ENCODE peak calls at places on chromosome 15, in eight cellular contexts. K, F, D, R, G, Q, I and T are unnamed samples. For H3K36me3 and H3K4me1, the result is how much of the 10 kb centered on the place peaks cover.

GRCh38 chr15:90660195-90660995 is 56.8 kb upstream of the BLM start:
- DNase-seq in G (no peak), I (peak), Q (peak), K (peak), D (peak), F (peak), R (peak), T (peak)

GRCh38 chr15:25810631-25811077 is 52.5 kb downstream of the ATP10A start:
- DNase-seq in F (no peak), Q (no peak), R (no peak), D (no peak), K (no peak), G (no peak), I (no peak), T (no peak)

GRCh38 chr15:53962646-53963561 is 15.3 kb upstream of the UNC13C start:
- DNase-seq in G (no peak), R (no peak), Q (no peak), I (no peak), K (peak), F (peak), D (no peak), T (peak)

GRCh38 chr15:20671665-20672064 is 130.1 kb upstream of the GOLGA6L6 start:
- DNase-seq in G (no peak), I (no peak), Q (no peak), D (no peak), K (no peak), R (no peak), F (no peak), T (no peak)

GRCh38 chr15:62745621-62746180 is 296.8 kb upstream of the TPM1 start:
- DNase-seq in I (peak), F (no peak), G (no peak), Q (no peak), R (no peak), K (no peak), D (no peak), T (no peak)

GRCh38 chr15:71085809-71086208 is 29.5 kb upstream of the THSD4 start:
- DNase-seq in D (no peak), K (no peak), F (no peak), G (peak), R (no peak), Q (no peak), I (no peak), T (no peak)

GRCh38 chr15:55627730-55628368 is 39.7 kb upstream of the PYGO1 start:
- DNase-seq in R (no peak), K (no peak), D (no peak), F (no peak), Q (no peak), I (peak), G (no peak), T (no peak)

GRCh38 chr15:59524331-59524731 is 86.3 kb downstream of the FAM81A start:
- DNase-seq in G (no peak), I (no peak), K (no peak), Q (no peak), D (peak), F (no peak), R (no peak), T (no peak)

GRCh38 chr15:67924359-67924974 is 84.6 kb upstream of the RNU6-1 start:
- DNase-seq in I (no peak), R (no peak), K (no peak), Q (no peak), G (no peak), D (no peak), F (no peak), T (no peak)

GRCh38 chr15:60344987-60345386 is 52.8 kb downstream of the ANXA2 start:
- DNase-seq in D (no peak), F (no peak), Q (no peak), I (no peak), G (no peak), K (no peak), R (no peak), T (no peak)

GRCh38 chr15:90300988-90301715 is 35.7 kb downstream of the NGRN start:
- DNase-seq in G (no peak), I (peak), R (no peak), F (peak), D (peak), Q (peak), K (peak), T (peak)

GRCh38 chr15:59205839-59206622 is 612 bp upstream of the LDHAL6B start:
- DNase-seq in R (no peak), Q (no peak), F (no peak), I (no peak), K (no peak), D (no peak), G (no peak), T (no peak)

GRCh38 chr15:71588746-71589145 is 221.6 kb upstream of the NR2E3 start:
- DNase-seq in F (no peak), K (no peak), D (no peak), R (no peak), I (peak), G (no peak), Q (no peak), T (no peak)

GRCh38 chr15:91790826-91791225 is 62.7 kb upstream of the SLCO3A1 start:
- DNase-seq in F (no peak), R (no peak), K (no peak), G (no peak), D (no peak), I (no peak), Q (no peak), T (no peak)

GRCh38 chr15:55708720-55709119 is 34.2 kb downstream of the PRTG start:
- DNase-seq in I (no peak), R (no peak), Q (no peak), G (no peak), F (no peak), K (no peak), D (no peak), T (no peak)

GRCh38 chr15:57563416-57563815 is 28.3 kb upstream of the MYZAP start:
- DNase-seq in R (no peak), I (no peak), Q (no peak), G (no peak), K (no peak), F (no peak), D (no peak), T (no peak)

GRCh38 chr15:100727291-100727851 is 125.0 kb downstream of the ASB7 start:
- DNase-seq in I (no peak), R (no peak), D (no peak), K (no peak), Q (peak), F (no peak), G (peak), T (no peak)

GRCh38 chr15:66254364-66255292 is 1.1 kb upstream of the MEGF11 start:
- DNase-seq in K (no peak), F (no peak), G (no peak), D (no peak), Q (no peak), I (no peak), R (no peak), T (no peak)

GRCh38 chr15:68576253-68577236 is 2.2 kb upstream of the CORO2B start:
- DNase-seq in F (no peak), I (no peak), K (no peak), R (no peak), Q (no peak), D (no peak), G (no peak), T (no peak)

GRCh38 chr15:40650479-40650878 is 44.5 kb upstream of the RAD51 start:
- DNase-seq in F (no peak), K (no peak), G (no peak), I (no peak), R (no peak), Q (no peak), D (no peak), T (no peak)
- H3K36me3 ChIP-seq in F (under half), K (under half), G (under half), I (under half), R (under half), Q (under half), D (under half), T (under half)

GRCh38 chr15:31400222-31400927 is 73.7 kb downstream of the KLF13 start:
- DNase-seq in K (no peak), F (no peak), D (no peak), I (no peak), Q (no peak), R (no peak), G (no peak), T (no peak)
- H3K4me1 ChIP-seq in K (under half), F (under half), D (under half), I (under half), Q (under half), R (under half), G (under half), T (under half)

GRCh38 chr15:45522179-45522930 is at the start of gene SLC30A4:
- DNase-seq in I (peak), F (peak), G (no peak), Q (peak), K (peak), R (no peak), D (peak), T (peak)
- TF ChIP-seq POLR2A in I (no peak), F (peak), G (peak), Q (peak), K (peak), R (no peak), D (peak), T (no peak)

GRCh38 chr15:80504931-80505330 is 100.7 kb downstream of the ARNT2 start:
- DNase-seq in R (no peak), I (no peak), F (no peak), G (peak), D (no peak), K (no peak), Q (no peak), T (no peak)
- H3K36me3 ChIP-seq in R (under half), I (under half), F (under half), G (under half), D (under half), K (under half), Q (under half), T (under half)

GRCh38 chr15:78033864-78034263 is 43.6 kb downstream of the TBC1D2B start:
- DNase-seq in K (no peak), R (no peak), D (peak), Q (no peak), I (peak), F (peak), G (no peak), T (no peak)
- H3K4me1 ChIP-seq in K (under half), R (under half), D (under half), Q (under half), I (under half), F (under half), G (half or more), T (under half)

DNA sequence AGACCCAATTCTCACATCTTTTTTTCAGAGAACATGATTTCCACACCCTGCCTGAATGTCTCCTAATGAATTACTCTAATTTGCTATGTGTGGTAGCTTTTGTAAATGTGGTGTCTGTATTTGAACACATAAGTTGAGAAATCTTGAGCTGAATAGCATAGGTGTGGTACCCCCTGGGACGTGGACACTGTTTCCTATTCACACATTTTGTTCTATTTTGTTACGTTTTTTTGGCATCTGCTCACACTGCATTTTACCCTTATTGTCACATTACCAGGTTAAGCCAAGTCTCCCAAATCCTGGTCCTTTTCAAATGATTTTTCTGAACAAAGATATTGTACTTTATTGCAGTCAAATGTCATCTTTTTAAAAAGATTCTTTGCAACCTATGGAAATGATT is 6.8 kb upstream of the MAPK6 start:
- DNase-seq in G (no peak), Q (no peak), F (no peak), K (no peak), I (no peak), D (no peak), R (no peak), T (no peak)
- TF ChIP-seq POLR2A in G (no peak), Q (no peak), F (no peak), K (no peak), I (no peak), D (no peak), R (no peak), T (no peak)

DNA sequence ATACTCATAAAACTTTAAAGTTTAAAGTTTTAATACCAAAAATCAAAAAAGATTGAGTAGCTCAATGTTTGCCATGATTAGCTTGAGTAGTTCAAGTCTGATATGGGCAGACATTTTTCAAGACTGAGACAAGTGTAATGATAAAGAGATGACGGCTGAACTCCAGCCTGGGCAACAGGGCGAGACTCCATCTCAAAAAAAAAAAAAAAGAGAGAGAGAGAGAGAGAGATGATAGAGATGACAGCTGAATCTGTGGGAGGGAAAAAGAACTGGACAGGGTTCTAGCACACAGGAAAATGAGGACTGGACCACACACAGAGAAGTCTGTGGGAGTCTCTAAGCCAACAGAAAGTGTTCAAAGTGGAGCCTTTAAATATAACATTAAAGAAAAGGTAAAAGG is 25.2 kb downstream of the CEP152 start:
- DNase-seq in G (no peak), D (no peak), R (no peak), Q (no peak), I (no peak), F (no peak), K (no peak), T (no peak)
- H3K36me3 ChIP-seq in G (under half), D (under half), R (under half), Q (under half), I (under half), F (under half), K (under half), T (under half)

DNA sequence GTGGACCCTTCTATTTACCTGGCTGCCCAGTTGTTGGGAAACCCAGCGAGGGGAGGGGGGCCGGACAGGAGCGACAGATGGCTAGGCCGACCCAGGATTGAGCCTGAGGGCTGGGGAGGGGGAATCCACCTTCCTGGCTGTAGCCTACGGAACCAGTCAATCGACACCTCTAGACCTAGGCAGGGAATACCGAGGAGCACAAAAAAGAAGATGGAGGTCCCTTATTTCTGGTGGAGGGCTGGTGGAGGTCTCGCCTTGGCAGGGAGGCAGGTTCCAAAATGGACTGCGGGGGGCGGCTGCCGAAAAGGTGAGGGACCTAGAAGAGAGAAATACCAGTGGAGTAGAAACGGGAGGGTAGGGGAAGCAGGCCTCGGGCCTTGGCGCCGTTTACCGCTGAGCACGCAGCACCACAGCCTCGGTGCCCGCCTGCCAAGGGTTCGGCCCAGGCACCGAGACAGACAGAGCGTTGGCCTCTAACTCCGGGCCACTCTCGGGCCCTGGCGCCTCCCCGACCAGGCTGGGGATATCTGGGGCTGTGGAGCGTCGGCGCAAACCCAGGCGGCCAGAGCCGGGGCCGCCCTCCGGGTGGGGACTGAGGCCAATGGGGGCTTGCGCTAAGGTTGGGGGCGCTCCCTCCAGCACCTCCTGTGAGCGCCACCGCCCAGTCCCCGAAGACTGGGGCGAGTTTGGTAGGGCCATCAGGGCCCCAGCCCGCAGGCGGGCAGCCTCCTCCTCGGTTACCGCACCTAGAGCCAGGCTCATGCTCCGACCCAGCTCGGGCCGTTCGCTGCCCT is 1.6 kb downstream of the ANKRD63 start:
- DNase-seq in Q (no peak), K (no peak), R (no peak), G (no peak), F (no peak), D (no peak), I (no peak), T (no peak)
- H3K4me1 ChIP-seq in Q (under half), K (under half), R (under half), G (under half), F (under half), D (under half), I (under half), T (under half)

DNA sequence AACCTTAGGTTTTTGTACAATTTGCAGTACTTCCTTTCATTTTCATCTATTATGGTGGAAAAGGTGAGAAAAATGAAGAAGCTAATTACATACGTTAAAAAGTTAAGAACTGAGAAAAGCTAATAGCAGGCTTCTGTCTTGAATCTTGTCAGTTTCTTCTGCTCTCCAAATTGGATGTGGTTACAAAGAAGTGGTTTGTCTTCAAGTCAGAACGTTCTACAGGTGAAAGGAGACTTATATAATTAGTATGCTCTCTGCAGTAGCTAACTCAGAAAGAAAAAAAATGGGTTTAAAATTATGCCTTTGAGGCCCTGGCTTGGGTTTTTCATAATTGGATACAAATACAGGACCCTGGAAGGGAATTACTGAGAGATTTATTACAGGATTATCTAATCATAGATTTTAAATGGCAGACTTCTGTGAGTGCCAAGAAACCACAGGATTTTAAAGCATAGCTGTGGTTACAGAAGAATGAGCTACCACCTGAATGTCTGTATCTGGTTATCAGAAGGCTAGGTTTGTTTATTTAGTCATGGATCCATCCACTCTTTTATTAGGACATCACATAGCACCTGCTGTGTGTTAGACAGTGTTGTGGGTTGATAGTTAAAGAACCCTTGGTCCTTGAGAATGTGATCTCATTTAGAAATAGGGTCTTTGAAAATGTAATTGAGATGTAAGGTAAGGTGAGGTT is 528.1 kb upstream of the MCTP2 start:
- DNase-seq in K (no peak), G (no peak), D (no peak), F (no peak), R (no peak), I (no peak), Q (no peak), T (no peak)
- TF ChIP-seq POLR2A in K (no peak), G (no peak), D (no peak), F (no peak), R (no peak), I (no peak), Q (no peak), T (no peak)

GRCh38 chr15:92970656-92971055 is 70.5 kb downstream of the CHD2 start:
- DNase-seq in Q (no peak), G (no peak), D (no peak), I (peak), R (no peak), F (no peak), K (no peak), T (no peak)

GRCh38 chr15:92968926-92969664 is 69.0 kb downstream of the CHD2 start:
- DNase-seq in R (no peak), K (no peak), Q (no peak), G (no peak), D (no peak), I (no peak), F (no peak), T (no peak)

GRCh38 chr15:92974183-92974915 is 74.2 kb downstream of the CHD2 start:
- DNase-seq in D (no peak), G (no peak), Q (no peak), I (no peak), R (no peak), K (no peak), F (no peak), T (no peak)

DNA sequence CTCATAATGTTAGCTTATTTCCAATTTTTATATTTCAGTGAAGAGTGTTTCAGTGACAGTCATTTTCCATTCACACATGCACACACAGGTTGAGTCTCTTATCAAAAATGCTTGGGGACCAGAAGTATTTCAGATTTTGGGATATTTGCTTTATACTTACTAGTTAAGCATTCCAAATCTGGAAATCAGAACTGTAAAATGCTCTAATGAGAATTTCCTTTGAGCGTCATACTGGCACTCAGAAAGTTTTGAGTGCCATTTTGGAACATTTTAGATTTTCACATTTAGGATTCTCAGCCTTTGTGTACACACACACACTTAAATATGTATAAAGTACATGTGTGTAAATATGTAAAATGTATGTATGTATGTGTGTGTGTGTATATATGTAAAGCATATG is 71.0 kb downstream of the CHD2 start:
- DNase-seq in G (no peak), K (no peak), F (no peak), Q (no peak), I (no peak), R (no peak), D (no peak), T (no peak)
- H3K36me3 ChIP-seq in G (under half), K (under half), F (under half), Q (half or more), I (half or more), R (half or more), D (under half), T (half or more)